ENCODE peak calls at places on chromosome 7, in four cellular contexts. One of them, this sample, is unnamed.

GRCh38 chr7:106464169-106464568 is 179.4 kb upstream of the NAMPT start:
- DNase-seq in uterus: no peak
- DNase-seq in ovary: no peak
- DNase-seq in body of pancreas: no peak
- DNase-seq in this sample: no peak

GRCh38 chr7:24715171-24715570 is 42.1 kb downstream of the GSDME start:
- DNase-seq in uterus: no peak
- DNase-seq in ovary: no peak
- DNase-seq in body of pancreas: no peak
- DNase-seq in this sample: no peak

GRCh38 chr7:149788300-149788851 is 15.0 kb upstream of the ZNF467 start:
- DNase-seq in uterus: no peak
- DNase-seq in ovary: no peak
- DNase-seq in body of pancreas: no peak
- DNase-seq in this sample: no peak

GRCh38 chr7:150753239-150753638 is 16.0 kb downstream of the GIMAP5 start:
- DNase-seq in uterus: no peak
- DNase-seq in ovary: no peak
- DNase-seq in body of pancreas: no peak
- DNase-seq in this sample: no peak

GRCh38 chr7:3884543-3884942 is 583.5 kb downstream of the SDK1 start:
- DNase-seq in uterus: no peak
- DNase-seq in ovary: no peak
- DNase-seq in body of pancreas: no peak
- DNase-seq in this sample: no peak

GRCh38 chr7:72118366-72118765 is 293.8 kb downstream of the CALN1 start:
- DNase-seq in uterus: no peak
- DNase-seq in ovary: no peak
- DNase-seq in body of pancreas: no peak
- DNase-seq in this sample: no peak

GRCh38 chr7:155558961-155559360 is 12.6 kb upstream of the CNPY1 start:
- DNase-seq in uterus: no peak
- DNase-seq in ovary: no peak
- DNase-seq in body of pancreas: no peak
- DNase-seq in this sample: no peak

GRCh38 chr7:155999631-156000489 is 187.6 kb upstream of the SHH start:
- DNase-seq in uterus: no peak
- DNase-seq in ovary: no peak
- DNase-seq in body of pancreas: no peak
- DNase-seq in this sample: no peak

GRCh38 chr7:157736341-157736740 is 399.5 kb downstream of the DNAJB6 start:
- DNase-seq in uterus: no peak
- DNase-seq in ovary: no peak
- DNase-seq in body of pancreas: no peak
- DNase-seq in this sample: no peak

GRCh38 chr7:74178632-74179031 is 4.5 kb downstream of the EIF4H start:
- DNase-seq in uterus: no peak
- DNase-seq in ovary: no peak
- DNase-seq in body of pancreas: peak; percentile 40
- DNase-seq in this sample: peak; percentile 25

GRCh38 chr7:155456772-155457543 is 971 bp upstream of the EN2 start:
- DNase-seq in uterus: peak; percentile 80
- DNase-seq in ovary: peak; percentile 85
- DNase-seq in body of pancreas: peak; percentile 78
- DNase-seq in this sample: peak; percentile 7

GRCh38 chr7:13802651-13803050 is 186.8 kb downstream of the ETV1 start:
- DNase-seq in uterus: no peak
- DNase-seq in ovary: no peak
- DNase-seq in body of pancreas: no peak
- DNase-seq in this sample: no peak

GRCh38 chr7:35677582-35678356 is 17.2 kb downstream of the HERPUD2 start:
- DNase-seq in uterus: no peak
- DNase-seq in ovary: no peak
- DNase-seq in body of pancreas: no peak
- DNase-seq in this sample: peak; percentile 9

GRCh38 chr7:131544449-131545425 is 11.7 kb downstream of the PODXL start:
- DNase-seq in uterus: no peak
- DNase-seq in ovary: no peak
- DNase-seq in body of pancreas: peak; percentile 25
- DNase-seq in this sample: peak; percentile 38

GRCh38 chr7:29976265-29976664 is 13.3 kb downstream of the SCRN1 start:
- DNase-seq in uterus: no peak
- DNase-seq in ovary: no peak
- DNase-seq in body of pancreas: no peak
- DNase-seq in this sample: no peak

GRCh38 chr7:88692493-88692892 is 67.0 kb upstream of the ZNF804B start:
- DNase-seq in uterus: no peak
- DNase-seq in ovary: no peak
- DNase-seq in body of pancreas: no peak
- DNase-seq in this sample: no peak

GRCh38 chr7:72444023-72444776 is 32.1 kb upstream of the CALN1 start:
- DNase-seq in uterus: no peak
- DNase-seq in ovary: no peak
- DNase-seq in body of pancreas: no peak
- DNase-seq in this sample: no peak

GRCh38 chr7:108515013-108515412 is 10.9 kb downstream of the PNPLA8 start:
- DNase-seq in uterus: no peak
- DNase-seq in ovary: no peak
- DNase-seq in body of pancreas: no peak
- DNase-seq in this sample: no peak

GRCh38 chr7:151204383-151205032 is 5.8 kb downstream of the H2BK1 start:
- DNase-seq in uterus: no peak
- DNase-seq in ovary: no peak
- DNase-seq in body of pancreas: peak; percentile 25
- DNase-seq in this sample: no peak

GRCh38 chr7:82335927-82336326 is 107.7 kb downstream of the CACNA2D1 start:
- DNase-seq in uterus: no peak
- DNase-seq in ovary: no peak
- DNase-seq in body of pancreas: peak; percentile 19
- DNase-seq in this sample: peak; percentile 2

GRCh38 chr7:24963218-24963617 is 16.8 kb downstream of the OSBPL3 start:
- DNase-seq in uterus: no peak
- DNase-seq in ovary: no peak
- DNase-seq in body of pancreas: peak; percentile 25
- DNase-seq in this sample: peak; percentile 11

GRCh38 chr7:158885624-158886023 is 29.3 kb downstream of the DYNC2I1 start:
- DNase-seq in uterus: no peak
- DNase-seq in ovary: no peak
- DNase-seq in body of pancreas: no peak
- DNase-seq in this sample: peak; percentile 16

GRCh38 chr7:945556-946255 is 8.8 kb downstream of the ADAP1 start:
- DNase-seq in uterus: no peak
- DNase-seq in ovary: no peak
- DNase-seq in body of pancreas: peak; percentile 92
- DNase-seq in this sample: no peak

GRCh38 chr7:135427166-135427565 is 82.7 kb downstream of the CNOT4 start:
- DNase-seq in uterus: no peak
- DNase-seq in ovary: no peak
- DNase-seq in body of pancreas: no peak
- DNase-seq in this sample: no peak

GRCh38 chr7:3910041-3910440 is 609.0 kb downstream of the SDK1 start:
- DNase-seq in uterus: no peak
- DNase-seq in ovary: no peak
- DNase-seq in body of pancreas: no peak
- DNase-seq in this sample: no peak

GRCh38 chr7:48084727-48085432 is 4.2 kb upstream of the UPP1 start:
- DNase-seq in uterus: peak; percentile 76
- DNase-seq in ovary: peak; percentile 70
- DNase-seq in body of pancreas: peak; percentile 44
- DNase-seq in this sample: peak; percentile 27

GRCh38 chr7:16004661-16005060 is 318.2 kb upstream of the MEOX2 start:
- DNase-seq in uterus: no peak
- DNase-seq in ovary: no peak
- DNase-seq in body of pancreas: no peak
- DNase-seq in this sample: no peak

GRCh38 chr7:30027065-30027456 is 559 bp upstream of the FKBP14 start:
- DNase-seq in uterus: no peak
- DNase-seq in ovary: no peak
- DNase-seq in body of pancreas: peak; percentile 62
- DNase-seq in this sample: peak; percentile 75

GRCh38 chr7:30224511-30225031 is 59.8 kb upstream of the ZNRF2 start:
- DNase-seq in uterus: no peak
- DNase-seq in ovary: no peak
- DNase-seq in body of pancreas: no peak
- DNase-seq in this sample: no peak

GRCh38 chr7:89623018-89623672 is 531.1 kb upstream of the STEAP1 start:
- DNase-seq in uterus: no peak
- DNase-seq in ovary: no peak
- DNase-seq in body of pancreas: peak; percentile 44
- DNase-seq in this sample: peak; percentile 39

GRCh38 chr7:70694357-70694908 is 437.5 kb upstream of the GALNT17 start:
- DNase-seq in uterus: no peak
- DNase-seq in ovary: peak; percentile 60
- DNase-seq in body of pancreas: peak; percentile 46
- DNase-seq in this sample: no peak

GRCh38 chr7:139752148-139752547 is 25.6 kb downstream of the HIPK2 start:
- DNase-seq in uterus: no peak
- DNase-seq in ovary: no peak
- DNase-seq in body of pancreas: no peak
- DNase-seq in this sample: no peak

GRCh38 chr7:5450549-5451327 is 27.1 kb upstream of the TNRC18 start:
- DNase-seq in uterus: peak; percentile 65
- DNase-seq in ovary: peak; percentile 78
- DNase-seq in body of pancreas: peak; percentile 69
- DNase-seq in this sample: peak; percentile 67

GRCh38 chr7:95430864-95431263 is 4.0 kb downstream of the PON2 start:
- DNase-seq in uterus: no peak
- DNase-seq in ovary: no peak
- DNase-seq in body of pancreas: no peak
- DNase-seq in this sample: no peak

GRCh38 chr7:151243411-151244155 is 4.9 kb downstream of the SMARCD3 start:
- DNase-seq in uterus: no peak
- DNase-seq in ovary: no peak
- DNase-seq in body of pancreas: no peak
- DNase-seq in this sample: peak; percentile 50

GRCh38 chr7:117666019-117666418 is 186.2 kb downstream of the CFTR start:
- DNase-seq in uterus: no peak
- DNase-seq in ovary: no peak
- DNase-seq in body of pancreas: no peak
- DNase-seq in this sample: no peak

GRCh38 chr7:134710511-134710853 is 63.8 kb downstream of the BPGM start:
- DNase-seq in uterus: no peak
- DNase-seq in ovary: peak; percentile 40
- DNase-seq in body of pancreas: no peak
- DNase-seq in this sample: no peak

GRCh38 chr7:114631249-114631822 is 216.7 kb downstream of the FOXP2 start:
- DNase-seq in uterus: no peak
- DNase-seq in ovary: no peak
- DNase-seq in body of pancreas: no peak
- DNase-seq in this sample: no peak

GRCh38 chr7:41568135-41568534 is 134.8 kb downstream of the INHBA start:
- DNase-seq in uterus: no peak
- DNase-seq in ovary: no peak
- DNase-seq in body of pancreas: no peak
- DNase-seq in this sample: no peak

DNA sequence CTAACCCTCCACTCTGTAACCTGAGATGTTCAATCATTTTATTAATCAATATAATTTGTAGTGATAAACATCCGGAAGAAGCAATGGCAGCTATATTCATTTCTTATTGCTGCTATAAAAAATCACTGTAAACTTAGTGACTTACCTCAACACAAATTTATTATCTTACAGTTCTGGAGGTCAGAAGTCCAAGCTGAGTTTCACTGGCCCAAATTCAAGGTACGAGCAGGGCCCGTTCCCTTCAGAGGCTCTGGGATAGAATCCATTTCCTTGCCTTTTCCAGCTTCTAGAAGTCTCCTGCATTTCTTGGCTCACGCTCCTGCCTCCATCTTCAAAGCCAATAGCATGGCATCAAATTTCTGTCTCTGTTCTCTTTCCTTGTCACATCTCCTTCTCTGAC is 279.5 kb upstream of the SP8 start:
- DNase-seq in uterus: no peak
- DNase-seq in ovary: no peak
- DNase-seq in body of pancreas: no peak
- DNase-seq in this sample: no peak
- TF ChIP-seq POLR2A in uterus: no peak
- TF ChIP-seq POLR2A in ovary: no peak
- TF ChIP-seq POLR2A in body of pancreas: no peak
- TF ChIP-seq POLR2A in this sample: no peak

DNA sequence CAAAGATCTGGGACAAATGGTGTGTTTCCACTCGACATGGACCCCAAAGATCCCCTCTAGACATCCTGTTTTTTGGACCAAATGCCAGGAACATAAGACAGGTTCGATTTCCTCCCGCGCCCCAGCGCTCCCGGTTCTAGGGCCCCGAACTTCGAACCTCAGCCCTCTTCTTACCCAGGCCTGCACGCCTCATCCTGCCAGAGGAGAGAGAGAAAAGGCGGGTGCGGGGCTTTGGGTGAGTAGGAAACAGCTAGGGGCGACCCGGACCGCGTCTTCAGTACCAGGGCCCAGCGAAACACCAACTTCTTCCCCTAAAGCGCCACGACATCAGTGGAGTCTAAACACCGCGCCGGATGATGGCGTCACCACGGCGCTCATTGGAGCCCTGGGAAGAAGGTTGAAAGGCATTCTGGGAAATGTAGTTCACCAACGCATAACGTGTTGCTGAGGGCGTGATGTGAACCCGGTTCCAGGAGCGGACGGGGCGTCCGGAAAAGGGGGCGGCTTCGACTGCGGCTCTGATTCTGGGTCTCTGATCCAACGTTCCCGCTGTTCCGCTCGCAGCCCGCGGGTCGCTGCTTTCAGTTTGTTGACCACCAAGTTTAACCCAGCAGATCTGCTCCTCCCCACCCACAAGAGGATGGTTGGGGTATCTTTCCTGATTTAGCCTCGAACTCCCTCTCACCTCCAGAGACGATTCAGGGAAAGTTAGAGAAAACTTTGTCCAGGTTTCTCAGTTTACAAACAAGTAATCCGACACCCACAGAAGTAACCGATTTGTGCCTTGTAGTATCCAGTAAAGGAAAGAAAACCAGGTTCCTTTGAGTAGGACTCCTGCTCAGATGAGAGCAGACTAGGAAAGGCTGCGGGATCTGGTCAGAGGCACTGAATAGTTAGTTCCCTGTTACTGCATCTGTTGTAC is at the start of gene BET1:
- DNase-seq in uterus: peak; percentile 93
- DNase-seq in ovary: peak; percentile 94
- DNase-seq in body of pancreas: peak; percentile 96
- DNase-seq in this sample: peak; percentile 95
- TF ChIP-seq POLR2A in uterus: peak; percentile 69
- TF ChIP-seq POLR2A in ovary: peak; percentile 91
- TF ChIP-seq POLR2A in body of pancreas: peak; percentile 87
- TF ChIP-seq POLR2A in this sample: peak; percentile 83

GRCh38 chr7:100016209-100016901 is 959 bp downstream of the ZKSCAN1 start:
- DNase-seq in uterus: no peak
- DNase-seq in ovary: no peak
- DNase-seq in body of pancreas: no peak
- DNase-seq in this sample: peak; percentile 43
- TF ChIP-seq POLR2A in uterus: no peak
- TF ChIP-seq POLR2A in ovary: no peak
- TF ChIP-seq POLR2A in body of pancreas: peak; percentile 40
- TF ChIP-seq POLR2A in this sample: no peak

GRCh38 chr7:45001138-45001694 is 1.2 kb downstream of the CCM2 start:
- DNase-seq in uterus: no peak
- DNase-seq in ovary: no peak
- DNase-seq in body of pancreas: peak; percentile 47
- DNase-seq in this sample: peak; percentile 90
- TF ChIP-seq POLR2A in uterus: no peak
- TF ChIP-seq POLR2A in ovary: no peak
- TF ChIP-seq POLR2A in body of pancreas: no peak
- TF ChIP-seq POLR2A in this sample: peak; percentile 29

This sample was measured in erythroblast.